ENCODE peak calls at places on chromosome 14, in seven cellular contexts. D, U, A, G, B, F and E are unnamed samples. For H3K4me1 and H3K9me3, the result is how much of the 10 kb centered on the place peaks cover.

GRCh38 chr14:39016733-39017095 is 86.3 kb downstream of the SEC23A start:
- DNase-seq in D (no peak), U (no peak), A (peak), G (no peak), B (no peak), F (no peak), E (no peak)

GRCh38 chr14:93183596-93184317 is 940 bp downstream of the MOAP1 start:
- DNase-seq in D (no peak), U (no peak), A (peak), G (no peak), B (no peak), F (no peak), E (peak)

GRCh38 chr14:77961853-77962580 is 162.1 kb downstream of the ADCK1 start:
- DNase-seq in D (no peak), U (no peak), A (peak), G (no peak), B (no peak), F (no peak), E (no peak)

GRCh38 chr14:78232666-78233065 is 62.5 kb downstream of the NRXN3 start:
- DNase-seq in D (no peak), U (no peak), A (no peak), G (no peak), B (no peak), F (no peak), E (no peak)

GRCh38 chr14:94158239-94158888 is 15.8 kb upstream of the PPP4R4 start:
- DNase-seq in D (no peak), U (no peak), A (no peak), G (no peak), B (no peak), F (no peak), E (no peak)

GRCh38 chr14:60965402-60965801 is 15.5 kb downstream of the TRMT5 start:
- DNase-seq in D (no peak), U (peak), A (peak), G (no peak), B (no peak), F (no peak), E (no peak)

GRCh38 chr14:45906257-45906656 is 653.3 kb upstream of the MIS18BP1 start:
- DNase-seq in D (no peak), U (no peak), A (peak), G (no peak), B (no peak), F (no peak), E (no peak)

GRCh38 chr14:100677152-100677924 is 49.4 kb upstream of the DLK1 start:
- DNase-seq in D (no peak), U (peak), A (no peak), G (peak), B (no peak), F (peak), E (no peak)

GRCh38 chr14:79920180-79920579 is 291.1 kb downstream of the DIO2 start:
- DNase-seq in D (peak), U (no peak), A (no peak), G (no peak), B (no peak), F (no peak), E (no peak)

GRCh38 chr14:105894125-105894977 is 368.0 kb downstream of the TMEM121 start:
- DNase-seq in D (peak), U (no peak), A (no peak), G (peak), B (peak), F (peak), E (peak)

GRCh38 chr14:37019488-37019887 is 152.9 kb downstream of the SLC25A21 start:
- DNase-seq in D (no peak), U (no peak), A (no peak), G (no peak), B (no peak), F (no peak), E (no peak)

DNA sequence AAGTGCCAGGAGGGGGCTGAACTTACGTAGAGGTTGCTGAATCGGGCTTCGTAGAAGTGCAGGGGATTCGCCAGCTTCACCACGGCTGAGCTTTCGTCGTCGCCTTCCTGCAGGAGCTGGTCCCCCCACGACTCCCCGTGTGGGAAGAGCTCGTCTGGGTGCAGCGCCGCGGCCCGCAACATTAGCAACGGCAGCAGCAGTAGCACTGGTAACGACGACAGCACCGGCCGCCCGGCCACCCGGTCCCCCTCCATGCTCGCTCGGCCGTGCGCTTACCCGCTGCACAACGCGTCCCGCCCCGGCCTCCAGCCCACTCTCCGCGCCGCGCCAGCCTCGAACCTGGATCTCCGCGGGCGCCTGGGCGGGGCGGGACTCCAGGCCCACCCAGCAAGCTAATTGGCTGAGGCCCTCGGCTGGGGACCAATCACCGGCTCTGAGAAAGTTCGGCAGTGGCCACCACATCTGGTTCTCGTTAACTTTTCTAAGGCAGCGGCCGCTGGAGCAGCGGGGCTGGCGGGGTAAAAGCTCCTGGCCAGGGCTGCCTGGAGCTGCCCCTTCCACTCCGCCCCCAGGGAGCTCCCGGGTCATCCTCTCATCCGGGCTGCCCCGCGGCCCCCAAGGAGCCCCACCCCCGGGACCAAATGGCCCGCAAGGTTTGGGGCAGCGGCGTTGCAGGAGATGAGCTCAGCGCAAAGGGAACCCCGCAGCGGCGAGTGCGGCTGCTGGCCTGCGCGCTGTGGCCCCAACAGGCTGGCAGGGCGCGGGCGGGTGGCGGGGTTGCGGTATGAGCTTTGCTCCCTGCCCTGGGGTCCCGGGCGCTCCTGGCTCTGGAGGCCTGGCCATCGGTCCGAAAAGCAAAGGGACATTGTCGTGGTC is at the start of gene NID2:
- DNase-seq in D (peak), U (peak), A (peak), G (peak), B (peak), F (peak), E (peak)
- H3K4me3 ChIP-seq in D (peak), U (peak), A (peak), G (peak), B (peak), F (peak), E (peak)

GRCh38 chr14:69044965-69045555 is 66.0 kb upstream of the ACTN1 start:
- DNase-seq in D (peak), U (peak), A (peak), G (no peak), B (no peak), F (peak), E (no peak)

GRCh38 chr14:69046468-69046867 is 67.4 kb upstream of the ACTN1 start:
- DNase-seq in D (peak), U (peak), A (peak), G (peak), B (no peak), F (no peak), E (no peak)

GRCh38 chr14:69047255-69047654 is 68.2 kb upstream of the ACTN1 start:
- DNase-seq in D (no peak), U (no peak), A (no peak), G (no peak), B (no peak), F (no peak), E (no peak)

GRCh38 chr14:69044296-69044695 is 65.2 kb upstream of the ACTN1 start:
- DNase-seq in D (no peak), U (no peak), A (no peak), G (no peak), B (no peak), F (no peak), E (no peak)

DNA sequence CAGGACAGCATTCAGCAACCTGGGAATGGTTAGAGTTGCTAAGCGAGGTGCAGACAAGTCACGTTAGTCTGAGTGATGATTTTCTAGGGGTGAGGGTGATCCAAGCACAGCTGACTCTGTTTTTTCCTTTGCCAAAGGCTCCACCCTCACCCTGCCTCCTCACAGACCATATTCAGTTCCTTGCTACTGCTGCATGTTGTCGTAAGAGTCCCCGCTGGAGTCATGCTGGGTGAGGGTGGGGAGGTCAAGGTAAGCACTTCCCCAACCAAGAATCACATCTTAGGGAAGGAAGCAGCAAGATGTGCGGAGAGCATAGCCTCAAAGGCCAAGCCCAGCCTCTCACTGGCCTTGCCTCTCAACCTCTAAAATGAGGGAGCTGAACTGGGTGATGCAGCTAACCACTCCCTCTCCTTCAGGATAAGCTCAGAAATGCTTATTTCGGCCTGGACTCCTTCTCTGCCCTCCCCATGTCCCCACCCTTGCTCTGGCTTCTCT is 66.8 kb upstream of the ACTN1 start:
- DNase-seq in D (peak), U (peak), A (peak), G (no peak), B (peak), F (no peak), E (no peak)
- H3K4me1 ChIP-seq in D (under half), U (under half), A (half or more), G (half or more), B (under half), F (half or more), E (half or more)

GRCh38 chr14:26621807-26622560 is 24.2 kb upstream of the NOVA1 start:
- DNase-seq in D (no peak), U (peak), A (peak), G (no peak), B (no peak), F (no peak), E (no peak)
- H3K9me3 ChIP-seq in D (under half), U (under half), A (under half), G (under half), B (under half), F (under half), E (under half)

DNA sequence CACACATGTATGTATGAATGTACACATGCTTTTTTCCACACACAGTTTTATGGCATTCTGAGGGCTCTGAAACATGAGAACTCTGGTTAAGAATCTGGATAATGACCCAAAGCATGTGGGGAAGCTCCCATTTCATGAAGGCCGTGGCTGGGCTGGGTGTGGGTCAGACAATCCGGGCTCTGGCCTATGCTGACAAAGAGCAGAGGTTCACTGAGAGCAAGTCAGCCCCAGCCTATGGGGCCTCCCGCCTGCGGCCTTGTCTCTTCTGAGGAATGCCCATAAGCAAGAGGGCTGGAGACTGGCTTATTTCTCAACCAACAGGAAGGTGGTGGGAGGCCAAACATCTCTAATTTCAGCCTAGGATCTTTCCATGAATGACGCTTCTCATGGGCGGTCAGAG is 8.5 kb downstream of the MYH6 start:
- DNase-seq in D (no peak), U (no peak), A (no peak), G (no peak), B (no peak), F (peak), E (no peak)
- H3K4me3 ChIP-seq in D (no peak), U (no peak), A (no peak), G (no peak), B (no peak), F (peak), E (no peak)

DNA sequence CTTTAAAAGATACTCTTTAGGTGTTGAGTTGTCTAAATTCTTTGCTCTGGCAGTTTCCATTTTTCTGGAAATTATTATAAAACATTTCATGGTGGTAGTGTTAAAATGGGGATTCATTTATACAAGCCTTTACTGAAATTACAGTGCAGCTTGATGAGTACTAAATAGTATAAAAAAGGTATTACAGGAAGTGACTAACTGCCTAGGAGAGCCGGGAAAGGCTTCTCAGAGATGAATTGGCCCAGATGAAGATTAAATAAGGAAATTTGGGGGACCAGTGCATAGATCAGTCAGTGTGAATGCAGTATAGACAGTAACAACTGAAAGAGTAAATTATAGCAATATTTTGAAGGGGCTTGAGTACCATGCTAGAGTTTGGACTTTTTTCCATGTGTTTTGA is 7.5 kb downstream of the PSMA6 start:
- DNase-seq in D (no peak), U (no peak), A (peak), G (no peak), B (no peak), F (no peak), E (no peak)
- H3K4me1 ChIP-seq in D (under half), U (under half), A (under half), G (under half), B (under half), F (half or more), E (half or more)

GRCh38 chr14:102965282-102965681 is 42.8 kb downstream of the AMN start:
- DNase-seq in D (no peak), U (no peak), A (peak), G (no peak), B (no peak), F (no peak), E (no peak)
- H3K9me3 ChIP-seq in D (under half), U (under half), A (under half), G (under half), B (under half), F (under half), E (under half)

GRCh38 chr14:97657609-97658008 is 860.4 kb downstream of the VRK1 start:
- DNase-seq in D (no peak), U (no peak), A (no peak), G (no peak), B (no peak), F (no peak), E (no peak)

DNA sequence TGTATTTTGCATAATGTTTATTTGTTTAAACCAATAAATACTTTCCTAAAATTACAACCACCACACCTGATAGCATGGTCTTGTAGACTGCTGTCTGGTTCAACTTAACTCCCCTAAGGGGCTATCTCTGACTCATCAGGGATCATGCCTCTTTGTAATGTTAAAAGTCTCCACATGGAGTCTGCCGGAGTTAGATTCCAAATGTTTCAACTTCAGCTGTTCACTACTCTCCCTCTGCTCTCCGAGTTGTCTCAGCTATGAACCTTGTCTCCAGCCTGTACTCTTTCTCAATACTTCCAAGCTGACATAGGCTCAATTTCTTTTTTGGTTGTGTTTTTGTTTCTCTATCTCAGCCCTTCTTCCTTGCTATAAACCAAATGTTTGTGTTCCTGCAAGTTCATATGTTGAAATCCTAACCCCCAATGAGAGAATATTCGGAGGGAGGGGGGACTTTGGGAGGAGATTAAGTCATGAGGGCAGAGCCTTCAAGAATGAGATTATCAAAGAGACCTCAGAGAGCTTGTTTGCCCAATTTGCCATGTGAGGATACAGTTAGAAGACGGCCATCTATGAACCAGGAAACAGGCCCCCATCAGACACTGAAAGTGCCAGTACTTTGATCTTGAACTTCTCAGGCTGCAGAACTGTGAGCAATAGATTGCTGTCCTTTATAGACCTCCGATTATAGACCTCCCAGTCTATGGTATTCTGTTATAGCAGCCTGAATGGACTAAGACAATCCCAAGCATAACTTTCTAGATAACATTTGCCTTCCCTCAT is 858.2 kb downstream of the VRK1 start:
- DNase-seq in D (no peak), U (no peak), A (no peak), G (no peak), B (no peak), F (no peak), E (no peak)
- H3K4me3 ChIP-seq in D (no peak), U (no peak), A (no peak), G (no peak), B (no peak), F (no peak), E (no peak)

GRCh38 chr14:20460458-20461229 is 590 bp downstream of the PIP4P1 start:
- DNase-seq in D (peak), U (no peak), A (peak), G (peak), B (peak), F (no peak), E (peak)

GRCh38 chr14:20456971-20457370 is 1.9 kb downstream of the APEX1 start:
- DNase-seq in D (no peak), U (no peak), A (no peak), G (no peak), B (no peak), F (no peak), E (no peak)

GRCh38 chr14:20455355-20456300 is 602 bp downstream of the APEX1 start:
- DNase-seq in D (no peak), U (peak), A (peak), G (peak), B (no peak), F (no peak), E (no peak)

GRCh38 chr14:20461230-20462141 is at the start of gene PIP4P1:
- DNase-seq in D (peak), U (peak), A (peak), G (peak), B (peak), F (peak), E (peak)

GRCh38 chr14:20458031-20458789 is 3.0 kb downstream of the PIP4P1 start:
- DNase-seq in D (no peak), U (no peak), A (no peak), G (no peak), B (peak), F (no peak), E (no peak)
- H3K4me1 ChIP-seq in D (under half), U (under half), A (under half), G (under half), B (under half), F (half or more), E (under half)

GRCh38 chr14:26841920-26842741 is 244.3 kb upstream of the NOVA1 start:
- DNase-seq in D (peak), U (peak), A (peak), G (peak), B (no peak), F (no peak), E (no peak)
- H3K9me3 ChIP-seq in D (under half), U (under half), A (under half), G (under half), B (under half), F (under half), E (under half)